ENCODE peak calls at places on chromosomes 16 and 17, in five cellular contexts. T is ascending aorta, Y is cardiac muscle cell, I is lower leg skin, C is keratinocyte. K is an unnamed sample.

GRCh38 chr17:72338847-72339790 is 218.3 kb downstream of the SOX9 start:
- DNase-seq in T (no peak), Y (peak), I (peak), C (no peak), K (no peak)

GRCh38 chr16:31476305-31477219 is 4.6 kb downstream of the TGFB1I1 start:
- DNase-seq in Y (peak), T (no peak), C (no peak), I (peak), K (peak)

GRCh38 chr16:11023640-11024039 is 79.3 kb downstream of the CLEC16A start:
- DNase-seq in C (no peak), Y (no peak), I (no peak), T (no peak), K (no peak)

GRCh38 chr17:35089846-35090193 is 26.3 kb upstream of the RFFL start:
- DNase-seq in C (no peak), T (no peak), Y (peak), I (peak), K (peak)

GRCh38 chr16:10485698-10486382 is 94.6 kb downstream of the EMP2 start:
- DNase-seq in I (no peak), C (no peak), Y (no peak), T (no peak), K (no peak)

GRCh38 chr17:46730679-46731078 is 87.8 kb downstream of the WNT3 start:
- DNase-seq in C (no peak), I (no peak), Y (no peak), T (no peak), K (no peak)

GRCh38 chr16:3458278-3458851 is 14.9 kb downstream of the NAA60 start:
- DNase-seq in T (no peak), C (no peak), I (peak), Y (peak), K (no peak)

GRCh38 chr16:66366433-66367299 is at the start of gene CDH5:
- DNase-seq in T (no peak), Y (no peak), I (peak), C (no peak), K (no peak)

GRCh38 chr16:14372471-14372870 is 257.6 kb downstream of the PARN start:
- DNase-seq in T (no peak), C (no peak), I (no peak), Y (no peak), K (no peak)

DNA sequence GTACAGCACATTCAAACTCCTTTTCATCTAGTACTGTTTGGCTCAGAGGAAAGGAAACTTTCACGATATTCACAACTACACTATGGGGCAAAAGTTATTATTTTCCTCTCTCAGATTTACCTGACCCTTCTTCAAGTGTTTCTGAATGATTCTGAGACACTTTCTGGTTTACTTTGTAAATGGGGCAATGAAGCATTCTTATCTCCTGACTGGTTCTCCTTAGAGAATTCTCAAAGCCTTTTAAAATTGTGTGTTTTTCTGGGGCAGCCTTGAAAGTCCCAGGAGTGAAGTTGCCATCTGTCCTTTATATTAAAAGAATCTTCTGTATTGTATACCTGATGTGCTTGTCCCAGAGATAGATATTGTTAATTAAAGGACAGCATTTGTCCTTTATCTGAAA is 264.9 kb downstream of the FTO start:
- DNase-seq in Y (no peak), I (no peak), T (no peak), C (no peak), K (no peak)
- TF ChIP-seq CTCF in Y (no peak), I (no peak), T (no peak), C (no peak), K (no peak)

GRCh38 chr16:89701425-89702406 is at the start of gene SPATA2L:
- DNase-seq in Y (peak), C (no peak), T (peak), I (peak), K (peak)
- TF ChIP-seq CTCF in Y (no peak), C (no peak), T (no peak), I (no peak), K (peak)

DNA sequence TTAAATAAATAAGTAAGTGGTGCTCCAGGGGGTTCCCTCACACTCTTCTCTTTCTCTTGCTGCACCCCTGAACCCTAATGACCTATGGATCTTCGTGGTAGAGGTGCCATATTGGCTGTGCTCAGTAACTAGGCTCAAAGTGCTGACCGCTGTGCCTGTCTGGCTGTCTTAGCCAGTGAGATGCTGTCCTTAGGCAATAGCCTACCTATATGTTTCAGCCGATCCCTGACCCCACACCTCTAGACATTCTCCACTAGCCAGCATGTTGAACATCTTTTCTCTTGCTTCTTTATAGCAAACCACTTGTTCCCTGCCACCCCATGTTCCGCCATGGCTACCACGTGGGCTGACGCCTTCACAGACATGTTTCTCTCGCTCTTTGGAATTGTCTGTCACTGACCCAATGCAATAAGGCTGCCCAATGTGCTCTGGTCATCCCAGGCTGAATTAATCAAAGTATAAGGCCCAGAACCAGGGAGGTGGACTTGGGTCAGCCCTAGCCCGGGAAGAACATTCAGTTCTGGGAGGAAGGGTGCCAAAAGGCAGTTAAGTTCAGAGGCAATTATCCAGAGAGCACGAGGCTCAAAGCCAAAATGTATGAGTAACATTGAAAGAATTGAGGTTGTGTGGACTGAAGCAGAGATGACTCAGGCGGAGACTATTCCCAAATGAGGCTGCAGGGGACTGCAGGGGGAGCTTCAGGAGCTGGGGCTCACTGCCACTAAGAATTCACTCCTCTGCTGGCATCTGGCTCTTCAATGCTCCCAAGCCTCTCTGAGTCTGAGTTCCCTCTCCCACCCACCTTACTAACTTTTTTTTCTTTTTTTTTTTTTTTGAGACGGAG is 28.7 kb upstream of the TNRC6A start:
- DNase-seq in I (peak), T (peak), C (peak), Y (no peak), K (no peak)
- TF ChIP-seq CTCF in I (no peak), T (peak), C (peak), Y (peak), K (no peak)

GRCh38 chr17:80082403-80083135 is 18.8 kb upstream of the GAA start:
- DNase-seq in Y (peak), T (no peak), C (no peak), I (peak), K (peak)
- TF ChIP-seq CTCF in Y (peak), T (peak), C (peak), I (no peak), K (peak)

K was measured in GM13977.